ENCODE peak calls at places on chromosomes 6 and 20, in four cellular contexts. M, T, Q and J are unnamed samples.

GRCh38 chr20:59708326-59708725 is 104.0 kb downstream of the PHACTR3 start:
- DNase-seq in M (no peak), T (no peak), Q (no peak), J (no peak)

GRCh38 chr20:10647471-10647870 is 26.3 kb downstream of the JAG1 start:
- DNase-seq in M (no peak), T (no peak), Q (peak; percentile 38), J (no peak)

GRCh38 chr20:49925901-49926454 is 10.2 kb upstream of the RNF114 start:
- DNase-seq in M (no peak), T (no peak), Q (no peak), J (no peak)

GRCh38 chr20:10466325-10466724 is 31.2 kb downstream of the SLX4IP start:
- DNase-seq in M (peak; percentile 16), T (no peak), Q (peak; percentile 7), J (no peak)

GRCh38 chr6:10837009-10837691 is 1.2 kb downstream of the MAK start:
- DNase-seq in M (no peak), T (no peak), Q (peak; percentile 55), J (no peak)

GRCh38 chr6:91142154-91142553 is 555.3 kb upstream of the MAP3K7 start:
- DNase-seq in M (no peak), T (no peak), Q (no peak), J (no peak)

GRCh38 chr6:41823178-41823577 is 35.7 kb downstream of the TOMM6 start:
- DNase-seq in M (no peak), T (no peak), Q (no peak), J (no peak)

GRCh38 chr6:87944541-87944954 is 103.1 kb upstream of the SPACA1 start:
- DNase-seq in M (peak; percentile 36), T (peak; percentile 73), Q (peak; percentile 69), J (peak; percentile 6)

GRCh38 chr20:47993035-47993755 is 207.9 kb upstream of the SULF2 start:
- DNase-seq in M (no peak), T (no peak), Q (no peak), J (no peak)

GRCh38 chr20:19621072-19621471 is 137.0 kb upstream of the RIN2 start:
- DNase-seq in M (peak; percentile 2), T (no peak), Q (no peak), J (no peak)

GRCh38 chr6:158377866-158378265 is 65.6 kb downstream of the TULP4 start:
- DNase-seq in M (peak; percentile 77), T (no peak), Q (no peak), J (no peak)

GRCh38 chr20:58463231-58463630 is 52.0 kb downstream of the APCDD1L start:
- DNase-seq in M (no peak), T (no peak), Q (no peak), J (no peak)

GRCh38 chr20:61881861-61882260 is 183.8 kb downstream of the TAF4 start:
- DNase-seq in M (no peak), T (no peak), Q (no peak), J (no peak)

GRCh38 chr6:35417979-35418661 is 34.0 kb upstream of the FANCE start:
- DNase-seq in M (no peak), T (no peak), Q (no peak), J (no peak)

GRCh38 chr6:25387483-25387882 is 108.3 kb downstream of the CARMIL1 start:
- DNase-seq in M (no peak), T (no peak), Q (no peak), J (no peak)

GRCh38 chr6:31076611-31077010 is 35.8 kb downstream of the C6orf15 start:
- DNase-seq in M (no peak), T (no peak), Q (no peak), J (no peak)

GRCh38 chr6:40436685-40437604 is 150.2 kb downstream of the LRFN2 start:
- DNase-seq in M (no peak), T (no peak), Q (no peak), J (no peak)

GRCh38 chr6:357261-357790 is 34.2 kb upstream of the IRF4 start:
- DNase-seq in M (no peak), T (no peak), Q (no peak), J (no peak)

GRCh38 chr6:104357928-104358327 is 501.8 kb downstream of the HACE1 start:
- DNase-seq in M (no peak), T (no peak), Q (peak; percentile 5), J (no peak)

GRCh38 chr20:15643713-15644112 is 929.5 kb downstream of the KIF16B start:
- DNase-seq in M (peak; percentile 10), T (no peak), Q (no peak), J (no peak)

DNA sequence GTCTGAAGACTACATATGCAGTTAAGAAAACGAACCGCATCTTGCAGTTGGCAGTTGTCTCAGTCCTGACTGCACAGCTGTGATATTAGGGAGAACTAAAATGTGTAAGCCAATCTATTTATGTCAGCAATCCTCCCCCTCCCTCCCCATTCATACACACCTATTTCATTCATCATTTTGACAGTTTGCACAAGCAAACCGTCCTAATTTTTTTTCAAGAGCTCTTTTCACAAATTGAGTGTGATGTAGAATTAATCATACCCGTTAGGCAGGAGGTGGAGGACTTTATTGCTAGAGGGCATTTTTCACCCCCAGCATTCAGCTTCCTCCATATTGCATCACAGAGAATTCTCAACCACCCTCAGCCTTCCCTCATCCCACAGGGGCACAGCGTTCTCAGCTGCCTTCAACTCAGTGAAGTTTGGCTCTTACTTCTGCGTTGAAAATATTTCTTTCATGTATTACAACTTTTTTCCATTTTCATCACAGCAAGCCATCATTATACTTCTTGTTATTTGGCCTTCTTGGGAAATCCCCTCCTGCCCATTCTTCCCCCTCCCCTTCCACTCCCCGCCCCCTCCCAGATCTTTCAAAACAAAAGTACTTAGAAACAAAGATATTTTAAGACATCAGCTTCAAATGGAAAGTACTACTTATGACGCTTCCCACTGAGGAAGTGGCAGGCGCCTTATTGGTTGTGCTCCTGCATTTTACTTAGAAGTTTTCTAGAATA is 37.5 kb downstream of the NOX3 start:
- DNase-seq in M (peak; percentile 65), T (no peak), Q (no peak), J (no peak)
- H3K4me3 ChIP-seq in M (peak overlapping the region; percentile 16), T (no peak overlapping the region), Q (no peak overlapping the region), J (no peak overlapping the region)

GRCh38 chr6:105402981-105403935 is at the start of gene PREP:
- DNase-seq in M (peak; percentile 81), T (peak; percentile 71), Q (peak; percentile 90), J (no peak)

GRCh38 chr6:105401247-105402089 is 1.4 kb downstream of the PREP start:
- DNase-seq in M (peak; percentile 41), T (no peak), Q (no peak), J (no peak)

GRCh38 chr6:105398859-105399258 is 4.0 kb downstream of the PREP start:
- DNase-seq in M (no peak), T (no peak), Q (no peak), J (no peak)

GRCh38 chr6:105400501-105400900 is 2.4 kb downstream of the PREP start:
- DNase-seq in M (no peak), T (no peak), Q (no peak), J (no peak)

GRCh38 chr6:105402090-105402980 is 547 bp downstream of the PREP start:
- DNase-seq in M (peak; percentile 36), T (no peak), Q (no peak), J (no peak)
- TF ChIP-seq CTCF in M (no peak), T (no peak), Q (no peak), J (peak; percentile 23)

DNA sequence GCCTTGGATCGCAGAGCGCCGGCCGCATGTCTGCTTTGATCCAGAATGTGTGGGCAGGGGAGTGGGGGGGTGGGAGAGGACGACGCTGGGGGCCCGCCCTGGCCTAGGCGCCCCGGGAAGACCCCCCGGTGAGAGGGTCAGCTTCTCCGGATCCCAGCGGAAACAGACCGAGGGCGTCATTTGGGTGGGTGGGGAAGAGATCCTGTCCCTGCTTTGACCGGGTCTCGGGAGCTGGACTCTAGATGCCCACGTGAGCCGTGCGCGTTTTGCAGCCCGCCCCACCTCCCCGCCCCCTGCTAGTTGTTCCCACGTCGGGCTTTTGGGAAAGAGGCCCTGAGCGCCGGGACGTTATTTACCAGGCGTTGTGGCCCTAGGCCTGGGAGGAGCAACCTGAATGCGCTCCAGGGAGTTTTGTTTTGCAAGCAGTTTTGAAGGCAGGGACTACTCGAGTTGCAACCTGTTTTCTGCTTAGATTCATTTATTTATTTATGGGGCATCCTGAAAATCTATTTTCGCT is 1.5 kb downstream of the DSP start:
- DNase-seq in M (peak; percentile 41), T (no peak), Q (peak; percentile 94), J (peak; percentile 20)
- H3K4me3 ChIP-seq in M (peak overlapping the region; percentile 98), T (peak overlapping the region; percentile 71), Q (peak overlapping the region; percentile 76), J (peak overlapping the region; percentile 69)

GRCh38 chr6:116417661-116418060 is 43.5 kb upstream of the CALHM6 start:
- DNase-seq in M (no peak), T (no peak), Q (no peak), J (no peak)

GRCh38 chr6:116424001-116424400 is 37.2 kb upstream of the CALHM6 start:
- DNase-seq in M (peak; percentile 78), T (no peak), Q (no peak), J (no peak)

GRCh38 chr6:116422238-116422637 is 38.9 kb upstream of the CALHM6 start:
- DNase-seq in M (no peak), T (no peak), Q (no peak), J (no peak)

GRCh38 chr6:116420341-116420740 is 40.8 kb upstream of the CALHM6 start:
- DNase-seq in M (no peak), T (no peak), Q (no peak), J (no peak)

DNA sequence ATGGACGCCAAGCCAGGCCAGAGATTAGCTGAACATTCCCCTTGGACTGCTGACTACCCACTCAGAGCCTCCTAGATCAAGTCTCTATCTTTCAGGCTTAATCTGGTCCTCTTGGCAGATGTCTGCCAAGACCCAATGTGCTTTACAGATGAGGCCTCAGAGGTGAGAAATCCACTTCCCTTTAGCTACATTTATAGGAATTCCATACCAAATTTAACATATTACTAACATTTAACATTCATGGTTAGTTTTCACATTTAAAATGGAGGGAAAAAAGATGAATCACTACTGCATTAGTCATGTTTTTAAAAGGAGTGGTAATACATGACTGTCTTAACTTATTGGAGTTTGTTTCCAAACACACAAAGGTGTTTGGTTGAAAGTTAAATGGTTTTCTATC is 42.1 kb upstream of the CALHM6 start:
- DNase-seq in M (peak; percentile 56), T (no peak), Q (no peak), J (no peak)
- TF ChIP-seq CTCF in M (no peak), T (no peak), Q (no peak), J (no peak)

GRCh38 chr6:131997450-131998153 is 46.4 kb upstream of the CCN2 start:
- DNase-seq in M (no peak), T (no peak), Q (no peak), J (no peak)
- H3K4me3 ChIP-seq in M (no peak overlapping the region), T (no peak overlapping the region), Q (no peak overlapping the region), J (no peak overlapping the region)

GRCh38 chr6:134170844-134171243 is 118.4 kb upstream of the SLC2A12 start:
- DNase-seq in M (peak; percentile 51), T (no peak), Q (no peak), J (no peak)
- TF ChIP-seq CTCF in M (no peak), T (no peak), Q (no peak), J (no peak)

DNA sequence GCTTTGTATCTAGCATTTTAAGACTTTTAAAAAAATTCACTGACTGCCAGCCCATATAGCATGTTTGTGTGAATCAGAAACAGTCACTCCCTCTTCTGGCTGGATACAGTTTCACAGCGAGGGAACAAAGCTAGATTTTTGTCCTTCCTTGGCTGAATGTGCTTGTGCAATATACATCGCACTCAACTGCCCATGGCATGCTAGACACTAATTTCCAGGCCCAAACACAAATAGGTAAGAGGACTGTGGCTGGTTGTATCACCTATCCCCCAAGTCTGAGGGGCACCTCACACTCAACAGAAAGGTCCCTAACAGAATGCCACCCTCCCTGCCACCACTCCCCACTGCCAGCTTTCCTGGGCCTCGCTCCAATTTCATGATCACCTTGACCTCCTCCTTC is 16.2 kb upstream of the BLCAP start:
- DNase-seq in M (peak; percentile 54), T (peak; percentile 23), Q (no peak), J (no peak)
- H3K4me3 ChIP-seq in M (no peak overlapping the region), T (no peak overlapping the region), Q (no peak overlapping the region), J (no peak overlapping the region)